ENCODE peak calls at places on chromosomes 12 and 14, in four cellular contexts. T is tibial artery; R is CD8-positive, alpha-beta T cell; K is breast epithelium. Q is an unnamed sample. For H3K36me3, the result is how much of the 10 kb centered on the place peaks cover.

GRCh38 chr14:93655078-93655750 is 133.1 kb downstream of the PRIMA1 start:
- DNase-seq in T (no peak), R (no peak), K (no peak), Q (no peak)

GRCh38 chr12:80565276-80565675 is 121.2 kb downstream of the PTPRQ start:
- DNase-seq in T (no peak), R (no peak), K (no peak), Q (no peak)

GRCh38 chr12:85755760-85756159 is 80.4 kb downstream of the RASSF9 start:
- DNase-seq in T (no peak), R (no peak), K (no peak), Q (no peak)

GRCh38 chr12:55842681-55843429 is at the start of gene MMP19:
- DNase-seq in T (peak), R (no peak), K (no peak), Q (no peak)

GRCh38 chr14:35879654-35880249 is 53.6 kb downstream of the BRMS1L start:
- DNase-seq in T (no peak), R (no peak), K (no peak), Q (peak)

GRCh38 chr14:58638231-58639205 is 756 bp downstream of the DACT1 start:
- DNase-seq in T (peak), R (no peak), K (no peak), Q (no peak)

GRCh38 chr12:107661830-107662229 is 23.8 kb upstream of the PWP1 start:
- DNase-seq in T (no peak), R (no peak), K (no peak), Q (no peak)

GRCh38 chr12:89800435-89800834 is 91.8 kb upstream of the ATP2B1 start:
- DNase-seq in T (no peak), R (no peak), K (no peak), Q (no peak)

GRCh38 chr14:29242755-29243340 is 476.3 kb downstream of the FOXG1 start:
- DNase-seq in T (no peak), R (no peak), K (no peak), Q (no peak)

GRCh38 chr12:61282790-61283575 is 977.2 kb upstream of the USP15 start:
- DNase-seq in T (no peak), R (no peak), K (no peak), Q (no peak)

GRCh38 chr12:131850856-131851559 is 22.8 kb downstream of the MMP17 start:
- DNase-seq in T (no peak), R (no peak), K (no peak), Q (no peak)

GRCh38 chr12:106127289-106128126 is 11.2 kb downstream of the NUAK1 start:
- DNase-seq in T (no peak), R (no peak), K (no peak), Q (no peak)

GRCh38 chr14:80658733-80659132 is 282.8 kb downstream of the CEP128 start:
- DNase-seq in T (no peak), R (no peak), K (no peak), Q (no peak)

GRCh38 chr12:10873374-10873773 is 10.7 kb downstream of the PRH1 start:
- DNase-seq in T (no peak), R (no peak), K (no peak), Q (no peak)

GRCh38 chr12:26297386-26298070 is 102.2 kb downstream of the SSPN start:
- DNase-seq in T (no peak), R (no peak), K (no peak), Q (no peak)

GRCh38 chr12:69225251-69225910 is 14.0 kb upstream of the CPSF6 start:
- DNase-seq in T (no peak), R (no peak), K (no peak), Q (no peak)

GRCh38 chr12:105201389-105201788 is 34.6 kb downstream of the APPL2 start:
- DNase-seq in T (no peak), R (no peak), K (no peak), Q (no peak)

GRCh38 chr12:78818487-78818886 is 46.1 kb upstream of the SYT1 start:
- DNase-seq in T (no peak), R (no peak), K (no peak), Q (no peak)

GRCh38 chr12:122106891-122107660 is 28.5 kb downstream of the MLXIP start:
- DNase-seq in T (no peak), R (no peak), K (no peak), Q (no peak)

GRCh38 chr12:53869500-53869899 is 69.1 kb upstream of the HOXC13 start:
- DNase-seq in T (no peak), R (no peak), K (no peak), Q (no peak)

GRCh38 chr14:51356381-51356780 is 116.3 kb downstream of the TMX1 start:
- DNase-seq in T (no peak), R (no peak), K (no peak), Q (no peak)

GRCh38 chr14:64232095-64232830 is 61.9 kb downstream of the ESR2 start:
- DNase-seq in T (no peak), R (no peak), K (no peak), Q (no peak)

DNA sequence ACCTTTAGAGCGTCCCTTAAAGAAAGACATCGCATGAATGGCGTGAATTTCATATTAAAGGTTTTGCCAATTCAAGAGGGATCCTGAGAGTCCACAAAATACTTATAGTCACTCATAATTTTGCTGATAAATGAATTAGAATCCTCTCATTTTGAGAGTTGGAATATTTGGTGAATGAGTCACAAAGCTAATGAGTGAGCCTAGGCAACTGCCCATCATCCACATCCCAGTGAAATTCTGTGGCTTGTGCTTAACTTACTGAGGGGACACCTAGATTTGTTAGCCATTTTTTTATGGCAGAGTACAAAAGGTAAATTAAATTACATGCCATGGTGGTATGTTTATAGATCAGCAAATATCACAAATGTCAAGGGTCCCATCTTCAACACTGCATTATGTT is 12.7 kb upstream of the NOXRED1 start:
- DNase-seq in T (no peak), R (no peak), K (no peak), Q (no peak)
- H3K36me3 ChIP-seq in T (half or more), R (under half), K (under half), Q (under half)

DNA sequence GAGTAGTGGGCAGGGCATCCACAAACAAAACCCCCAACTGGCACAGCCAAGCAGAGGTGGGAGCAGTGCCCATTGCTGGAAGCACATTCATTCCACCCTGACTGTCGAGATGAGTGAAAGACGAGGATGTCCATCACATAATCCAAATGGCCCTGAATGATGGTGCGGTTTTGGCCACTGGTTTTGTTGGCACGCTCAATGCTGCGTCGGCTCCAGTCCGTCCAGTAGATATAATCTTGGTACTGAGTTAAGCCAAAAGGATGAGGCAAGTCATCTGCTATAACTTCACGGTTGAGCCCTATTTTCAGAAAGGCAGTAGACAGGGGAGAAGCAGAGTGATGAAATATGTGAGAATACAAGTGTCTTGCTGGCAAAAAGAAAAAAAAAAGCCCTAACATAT is 88.1 kb downstream of the BCL2L14 start:
- DNase-seq in T (no peak), R (no peak), K (no peak), Q (no peak)
- H3K36me3 ChIP-seq in T (under half), R (under half), K (under half), Q (under half)

GRCh38 chr12:109458086-109458485 is 19.0 kb downstream of the KCTD10 start:
- DNase-seq in T (no peak), R (no peak), K (no peak), Q (no peak)
- H3K36me3 ChIP-seq in T (under half), R (under half), K (under half), Q (under half)

GRCh38 chr14:76168531-76168930 is 16.8 kb downstream of the GPATCH2L start:
- DNase-seq in T (no peak), R (no peak), K (no peak), Q (no peak)

GRCh38 chr14:76169776-76170175 is 18.1 kb downstream of the GPATCH2L start:
- DNase-seq in T (no peak), R (no peak), K (no peak), Q (no peak)

GRCh38 chr14:76163668-76164363 is 12.1 kb downstream of the GPATCH2L start:
- DNase-seq in T (no peak), R (no peak), K (no peak), Q (no peak)
- H3K36me3 ChIP-seq in T (under half), R (under half), K (under half), Q (under half)

DNA sequence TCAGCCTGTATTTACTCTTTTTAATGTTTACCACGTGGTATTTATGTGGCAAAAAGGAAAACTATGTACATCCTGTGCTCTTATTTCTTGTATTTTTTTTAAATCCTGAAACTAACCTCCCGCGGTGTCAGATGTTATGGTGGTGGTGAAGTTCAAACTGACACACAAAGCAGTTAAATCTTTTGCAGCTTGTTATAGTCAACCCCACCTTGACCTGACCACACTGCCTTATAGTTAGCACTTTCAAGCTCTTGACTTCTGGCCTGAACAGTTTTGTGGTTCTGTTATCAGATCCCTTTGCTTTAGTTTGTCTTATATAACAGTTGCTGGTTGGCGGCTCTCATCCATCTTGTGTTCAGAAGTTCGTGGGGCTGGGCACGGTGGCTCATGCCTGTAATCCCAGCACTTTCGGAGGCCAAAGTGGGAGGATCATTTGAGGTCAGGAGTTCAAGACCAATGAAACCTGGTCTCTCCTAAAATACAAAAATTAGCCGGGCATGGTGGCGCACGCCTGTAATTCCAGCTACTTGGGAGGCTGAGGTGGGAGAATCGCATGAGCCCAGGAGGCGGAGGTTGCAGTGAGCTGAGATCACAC is 2.1 kb downstream of the UNG start:
- DNase-seq in T (peak), R (no peak), K (no peak), Q (peak)
- H3K36me3 ChIP-seq in T (under half), R (under half), K (under half), Q (under half)